ENCODE peak calls at places on chromosomes 13 and 19, in ten cellular contexts. A is activated CD4-positive, CD25-positive, alpha-beta regulatory T cell; X is stimulated activated CD8-positive, alpha-beta memory T cell treated with anti-CD3 and anti-CD28 coated beads, Interleukin-15, amount 100 ng/mL, for 24 hours; G is neural crest cell; R is right atrium auricular region; P is IMR-90; C is non-pigmented ciliary epithelial cell; E is stimulated activated CD4-positive, alpha-beta T cell treated with anti-CD3 and anti-CD28 coated beads, Interleukin-1b, Interleukin-23, amount 100 ng/mL, for 24 hours; J is T follicular helper cell; S is SK-N-MC. Q is an unnamed sample.

GRCh38 chr19:35846038-35846668 is 6.2 kb downstream of the NPHS1 start:
- DNase-seq in A (no peak), X (no peak), G (no peak), R (no peak), P (no peak), C (no peak), E (no peak), J (no peak), S (no peak), Q (no peak)

GRCh38 chr13:23963184-23963931 is 66.1 kb upstream of the C1QTNF9B start:
- DNase-seq in A (no peak), X (no peak), G (no peak), R (no peak), P (no peak), C (no peak), E (no peak), J (no peak), S (no peak), Q (no peak)

GRCh38 chr13:39855236-39855635 is 199.8 kb downstream of the COG6 start:
- DNase-seq in A (no peak), X (no peak), G (no peak), R (no peak), P (no peak), C (no peak), E (no peak), J (no peak), S (no peak), Q (no peak)

GRCh38 chr19:7337380-7338194 is 11.2 kb upstream of the ARHGEF18 start:
- DNase-seq in A (no peak), X (no peak), G (no peak), R (no peak), P (no peak), C (no peak), E (no peak), J (no peak), S (no peak), Q (no peak)

GRCh38 chr13:113184568-113185440 is 23.7 kb downstream of the PCID2 start:
- DNase-seq in A (no peak), X (no peak), G (no peak), R (no peak), P (no peak), C (no peak), E (no peak), J (no peak), S (no peak), Q (no peak)

GRCh38 chr13:111595276-111595675 is 274.8 kb downstream of the TEX29 start:
- DNase-seq in A (no peak), X (no peak), G (no peak), R (no peak), P (no peak), C (no peak), E (no peak), J (no peak), S (no peak), Q (no peak)

GRCh38 chr19:56942749-56943148 is 102.2 kb upstream of the PEG3 start:
- DNase-seq in A (peak), X (no peak), G (no peak), R (no peak), P (no peak), C (no peak), E (no peak), J (no peak), S (no peak), Q (no peak)

GRCh38 chr13:64540468-64540867 is 2689.7 kb downstream of the PCDH9 start:
- DNase-seq in A (no peak), X (no peak), G (no peak), R (no peak), P (peak), C (no peak), E (no peak), J (no peak), S (no peak), Q (no peak)

GRCh38 chr13:93409816-93410215 is 183.2 kb downstream of the GPC6 start:
- DNase-seq in A (no peak), X (no peak), G (no peak), R (no peak), P (no peak), C (no peak), E (no peak), J (no peak), S (no peak), Q (no peak)

GRCh38 chr13:88932950-88933349 is 1261.8 kb downstream of the SLITRK5 start:
- DNase-seq in A (no peak), X (no peak), G (no peak), R (no peak), P (no peak), C (no peak), E (no peak), J (no peak), S (no peak), Q (no peak)

GRCh38 chr19:44777715-44778347 is at the start of gene CBLC:
- DNase-seq in A (no peak), X (no peak), G (no peak), R (no peak), P (no peak), C (no peak), E (no peak), J (no peak), S (no peak), Q (no peak)

GRCh38 chr19:48371367-48371766 is 7.2 kb downstream of the SYNGR4 start:
- DNase-seq in A (no peak), X (no peak), G (no peak), R (no peak), P (no peak), C (no peak), E (no peak), J (no peak), S (no peak), Q (no peak)

GRCh38 chr19:35168261-35168660 is 13.7 kb downstream of the FXYD5 start:
- DNase-seq in A (no peak), X (no peak), G (no peak), R (no peak), P (no peak), C (no peak), E (no peak), J (no peak), S (no peak), Q (no peak)

GRCh38 chr13:55229906-55230569 is 1910.7 kb upstream of the PRR20A start:
- DNase-seq in A (no peak), X (no peak), G (no peak), R (no peak), P (no peak), C (no peak), E (no peak), J (no peak), S (no peak), Q (no peak)

GRCh38 chr19:10830370-10830769 is 5.6 kb downstream of the TMED1 start:
- DNase-seq in A (no peak), X (no peak), G (no peak), R (no peak), P (no peak), C (no peak), E (no peak), J (no peak), S (no peak), Q (no peak)

GRCh38 chr13:40376296-40376849 is 290.1 kb downstream of the FOXO1 start:
- DNase-seq in A (no peak), X (no peak), G (no peak), R (no peak), P (no peak), C (no peak), E (no peak), J (no peak), S (no peak), Q (no peak)

GRCh38 chr19:33438987-33439781 is 65.7 kb downstream of the CEBPG start:
- DNase-seq in A (no peak), X (no peak), G (no peak), R (no peak), P (no peak), C (no peak), E (no peak), J (no peak), S (no peak), Q (no peak)

GRCh38 chr13:113049981-113050380 is 55.6 kb upstream of the F7 start:
- DNase-seq in A (no peak), X (no peak), G (no peak), R (no peak), P (no peak), C (no peak), E (no peak), J (no peak), S (no peak), Q (no peak)

GRCh38 chr19:6464070-6464873 is at the start of gene CRB3:
- DNase-seq in A (peak), X (peak), G (no peak), R (no peak), P (no peak), C (no peak), E (no peak), J (peak), S (no peak), Q (peak)

Q was measured in HuH-7.5.